ENCODE peak calls at places on chromosome X, in four cellular contexts. O is endothelial cell of umbilical vein, B is stomach, W is sigmoid colon. X is an unnamed sample. For H3K9me3, the result is how much of the 10 kb centered on the place peaks cover.

GRCh38 chrX:8504451-8504850 is 39.8 kb downstream of the VCX3B start:
- DNase-seq in O (no peak), B (no peak), W (no peak), X (no peak)

GRCh38 chrX:12115377-12115776 is 22.9 kb upstream of the FRMPD4 start:
- DNase-seq in O (peak), B (no peak), W (no peak), X (no peak)

GRCh38 chrX:39946822-39947221 is 150.9 kb downstream of the BCOR start:
- DNase-seq in O (peak), B (no peak), W (no peak), X (no peak)

GRCh38 chrX:1389181-1389992 is 2.5 kb downstream of the SLC25A6 start:
- DNase-seq in O (no peak), B (peak), W (peak), X (no peak)

GRCh38 chrX:40543661-40544328 is 37.0 kb upstream of the ATP6AP2 start:
- DNase-seq in O (peak), B (no peak), W (no peak), X (no peak)

GRCh38 chrX:32530802-32531403 is 680.4 kb downstream of the DMD start:
- DNase-seq in O (peak), B (no peak), W (no peak), X (no peak)

GRCh38 chrX:71366674-71367256 is 608 bp downstream of the TAF1 start:
- DNase-seq in O (peak), B (no peak), W (no peak), X (no peak)

GRCh38 chrX:22090181-22090580 is 58.1 kb downstream of the PHEX start:
- DNase-seq in O (peak), B (no peak), W (no peak), X (no peak)

GRCh38 chrX:99914676-99915075 is 495.4 kb downstream of the PCDH19 start:
- DNase-seq in O (no peak), B (no peak), W (no peak), X (no peak)

GRCh38 chrX:10926906-10927305 is 184.2 kb upstream of the HCCS start:
- DNase-seq in O (no peak), B (no peak), W (no peak), X (no peak)

GRCh38 chrX:9662148-9662547 is 103.5 kb downstream of the GPR143 start:
- DNase-seq in O (peak), B (no peak), W (no peak), X (no peak)

GRCh38 chrX:111098874-111099273 is 2.9 kb downstream of the PAK3 start:
- DNase-seq in O (no peak), B (peak), W (peak), X (no peak)

GRCh38 chrX:132444936-132445335 is 43.9 kb downstream of the MBNL3 start:
- DNase-seq in O (no peak), B (no peak), W (no peak), X (no peak)

GRCh38 chrX:34638116-34638515 is 19.0 kb downstream of the TMEM47 start:
- DNase-seq in O (peak), B (no peak), W (no peak), X (no peak)

GRCh38 chrX:153687121-153688039 is at the start of gene SLC6A8:
- DNase-seq in O (peak), B (peak), W (peak), X (no peak)

GRCh38 chrX:37959212-37960021 is 46.9 kb upstream of the SYTL5 start:
- DNase-seq in O (no peak), B (no peak), W (no peak), X (no peak)

GRCh38 chrX:109732780-109733657 is at the start of gene ACSL4:
- DNase-seq in O (peak), B (peak), W (peak), X (peak)

GRCh38 chrX:47584714-47585113 is 2.5 kb downstream of the TIMP1 start:
- DNase-seq in O (no peak), B (no peak), W (no peak), X (no peak)

GRCh38 chrX:117538441-117539418 is 577.9 kb downstream of the KLHL13 start:
- DNase-seq in O (no peak), B (no peak), W (no peak), X (no peak)

GRCh38 chrX:2502668-2503519 is 2.1 kb upstream of the DHRSX start:
- DNase-seq in O (no peak), B (peak), W (no peak), X (no peak)

GRCh38 chrX:112941209-112941788 is 100.7 kb upstream of the AMOT start:
- DNase-seq in O (no peak), B (no peak), W (no peak), X (no peak)

GRCh38 chrX:25020391-25021131 is 4.8 kb upstream of the ARX start:
- DNase-seq in O (no peak), B (no peak), W (no peak), X (no peak)

GRCh38 chrX:129665916-129666644 is 11.3 kb upstream of the APLN start:
- DNase-seq in O (peak), B (no peak), W (no peak), X (no peak)

GRCh38 chrX:153714256-153714655 is 9.9 kb downstream of the BCAP31 start:
- DNase-seq in O (no peak), B (no peak), W (no peak), X (no peak)

GRCh38 chrX:19672211-19672814 is 157.0 kb upstream of the MAP3K15 start:
- DNase-seq in O (no peak), B (no peak), W (no peak), X (no peak)

GRCh38 chrX:9656277-9656676 is 109.4 kb downstream of the GPR143 start:
- DNase-seq in O (no peak), B (no peak), W (no peak), X (no peak)

GRCh38 chrX:97026406-97026805 is 142.7 kb downstream of the RPA4 start:
- DNase-seq in O (peak), B (no peak), W (no peak), X (no peak)

GRCh38 chrX:49876750-49877149 is 2.5 kb upstream of the USP27X start:
- DNase-seq in O (peak), B (no peak), W (no peak), X (no peak)

GRCh38 chrX:23276475-23276874 is 58.2 kb upstream of the PTCHD1 start:
- DNase-seq in O (no peak), B (no peak), W (no peak), X (no peak)

GRCh38 chrX:15301924-15302323 is 13.5 kb downstream of the ASB11 start:
- DNase-seq in O (no peak), B (no peak), W (peak), X (no peak)

GRCh38 chrX:349196-349595 is 30.6 kb upstream of the GTPBP6 start:
- DNase-seq in O (no peak), B (no peak), W (peak), X (no peak)

GRCh38 chrX:153869473-153870287 is 16.3 kb downstream of the L1CAM start:
- DNase-seq in O (no peak), B (no peak), W (no peak), X (no peak)

GRCh38 chrX:23844502-23845138 is 61.6 kb downstream of the SAT1 start:
- DNase-seq in O (peak), B (peak), W (no peak), X (no peak)

GRCh38 chrX:9240956-9241355 is 207.0 kb upstream of the FAM9B start:
- DNase-seq in O (no peak), B (no peak), W (no peak), X (no peak)

GRCh38 chrX:68990948-68991347 is 162.1 kb downstream of the EFNB1 start:
- DNase-seq in O (no peak), B (no peak), W (no peak), X (no peak)

GRCh38 chrX:119693032-119693995 is at the start of gene SEPTIN6:
- DNase-seq in O (peak), B (peak), W (peak), X (no peak)

GRCh38 chrX:121581885-121582284 is 534.5 kb downstream of the GLUD2 start:
- DNase-seq in O (no peak), B (no peak), W (no peak), X (no peak)

GRCh38 chrX:103730147-103730546 is 19.4 kb downstream of the TMEM31 start:
- DNase-seq in O (no peak), B (no peak), W (no peak), X (no peak)

GRCh38 chrX:57977992-57978391 is 67.7 kb upstream of the ZXDA start:
- DNase-seq in O (no peak), B (no peak), W (no peak), X (no peak)

GRCh38 chrX:10233173-10233572 is 76.4 kb downstream of the CLCN4 start:
- DNase-seq in O (no peak), B (no peak), W (no peak), X (no peak)

DNA sequence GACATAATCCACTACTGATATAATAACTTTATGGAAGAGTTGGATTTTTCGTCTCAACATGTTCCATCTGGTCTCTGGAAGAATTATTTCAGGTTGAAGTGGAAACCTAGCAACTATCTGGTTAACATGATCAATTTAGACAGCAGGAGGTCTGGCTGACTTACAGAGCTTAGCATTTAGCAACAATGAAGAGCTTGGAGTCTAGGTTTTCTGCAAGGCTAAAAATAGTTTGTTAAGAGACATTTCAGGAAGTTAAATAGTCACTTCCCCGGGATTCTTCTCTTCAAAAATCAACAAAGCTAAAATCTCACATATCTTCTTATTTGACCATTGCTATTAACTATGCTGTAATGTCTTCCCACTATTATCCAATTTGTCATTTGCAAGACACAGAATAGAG is 418.6 kb upstream of the DIPK2B start:
- DNase-seq in O (no peak), B (no peak), W (no peak), X (no peak)
- TF ChIP-seq POLR2AphosphoS5 in O (no peak), B (no peak), W (no peak), X (no peak)

GRCh38 chrX:81286608-81287007 is 84.7 kb downstream of the SH3BGRL start:
- DNase-seq in O (no peak), B (no peak), W (no peak), X (no peak)
- H3K9me3 ChIP-seq in O (under half), B (under half), W (under half), X (under half)

GRCh38 chrX:75648803-75649588 is 126.2 kb upstream of the ZDHHC15 start:
- DNase-seq in O (no peak), B (no peak), W (no peak), X (no peak)
- TF ChIP-seq CTCF in O (no peak), B (no peak), W (no peak), X (no peak)

DNA sequence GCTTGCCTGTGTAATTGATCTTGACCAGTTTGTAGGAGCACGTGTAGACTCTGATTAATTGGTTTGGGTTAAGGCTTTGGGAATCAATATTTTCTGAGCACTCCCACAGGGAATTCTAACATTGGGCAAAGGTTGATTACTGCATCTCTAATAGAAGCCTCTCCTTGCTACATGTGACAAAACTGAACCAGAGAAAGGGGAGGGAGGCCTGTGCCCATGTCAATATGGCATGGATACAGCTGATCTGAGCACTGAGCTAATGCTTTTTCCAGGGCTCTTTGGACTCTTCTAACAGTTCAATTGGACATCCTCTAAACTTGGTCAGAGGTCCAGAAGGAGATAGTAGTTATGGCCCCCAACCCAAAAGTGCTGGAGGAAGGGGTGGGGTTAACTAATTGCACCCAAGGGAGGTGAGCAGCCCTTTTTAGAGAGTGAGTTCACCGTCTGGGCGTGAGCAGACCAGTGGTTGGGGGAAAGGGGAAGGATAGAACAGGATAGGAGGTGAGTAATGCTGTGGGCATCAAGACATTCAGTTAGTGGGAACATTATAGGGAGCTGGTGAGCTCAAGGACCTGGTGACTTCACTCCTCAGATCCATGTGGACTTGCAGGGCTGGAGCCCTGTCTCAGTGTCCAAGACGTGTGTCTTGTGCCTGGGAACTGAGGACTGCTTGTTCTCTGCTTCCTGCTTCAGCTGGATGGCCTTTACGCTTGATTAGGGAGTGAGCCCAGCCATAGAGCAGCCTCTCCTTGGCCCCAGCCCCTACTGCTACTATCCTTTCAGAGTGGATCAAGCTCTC is 22.8 kb downstream of the MSN start:
- DNase-seq in O (no peak), B (no peak), W (peak), X (no peak)
- TF ChIP-seq POLR2AphosphoS5 in O (no peak), B (no peak), W (no peak), X (no peak)

GRCh38 chrX:74853255-74853654 is 72.0 kb downstream of the NEXMIF start:
- DNase-seq in O (no peak), B (no peak), W (no peak), X (no peak)
- H3K9me3 ChIP-seq in O (under half), B (under half), W (under half), X (under half)

GRCh38 chrX:106862972-106863688 is 40.0 kb downstream of the RIPPLY1 start:
- DNase-seq in O (peak), B (peak), W (no peak), X (no peak)
- TF ChIP-seq CTCF in O (peak), B (peak), W (no peak), X (no peak)

X was measured in esophagus muscularis mucosa.